ENCODE peak calls at places on chromosomes 12 and 14, in four cellular contexts. U is ACHN, L is EL, S is ELF-1. I is an unnamed sample.
A peak's percentile ranks its signal among the peaks of the same experiment; 100 is the strongest.

GRCh38 chr14:94888108-94888507 is 118.2 kb upstream of the GSC start:
- DNase-seq in S (no peak), U (no peak), L (no peak), I (peak; percentile 67)

GRCh38 chr12:103884316-103884715 is 43.3 kb upstream of the NT5DC3 start:
- DNase-seq in S (no peak), U (peak; percentile 58), L (peak; percentile 41), I (peak; percentile 40)

GRCh38 chr12:110367209-110367864 is 36.2 kb downstream of the ANAPC7 start:
- DNase-seq in S (no peak), L (no peak), U (no peak), I (peak; percentile 30)

GRCh38 chr14:105888151-105888550 is 361.8 kb downstream of the TMEM121 start:
- DNase-seq in S (no peak), L (no peak), U (no peak), I (no peak)

GRCh38 chr12:84757978-84758377 is 154.6 kb downstream of the SLC6A15 start:
- DNase-seq in L (peak; percentile 48), U (no peak), S (no peak), I (peak; percentile 15)

GRCh38 chr14:95540236-95540635 is 5.4 kb downstream of the GLRX5 start:
- DNase-seq in S (no peak), U (no peak), L (no peak), I (no peak)

GRCh38 chr14:55136868-55137785 is 8.1 kb downstream of the LGALS3 start:
- DNase-seq in L (peak; percentile 60), U (no peak), S (no peak), I (no peak)

GRCh38 chr14:99670361-99671229 is 13.5 kb upstream of the CYP46A1 start:
- DNase-seq in U (no peak), L (no peak), S (no peak), I (no peak)

GRCh38 chr12:99059824-99060526 is 414.9 kb downstream of the APAF1 start:
- DNase-seq in L (peak; percentile 3), S (no peak), U (no peak), I (peak; percentile 47)

GRCh38 chr12:124423683-124424515 is 129.0 kb downstream of the RFLNA start:
- DNase-seq in S (no peak), L (no peak), U (no peak), I (no peak)

GRCh38 chr12:58007875-58008274 is 66.5 kb downstream of the ATP23 start:
- DNase-seq in U (no peak), L (no peak), S (no peak), I (no peak)

GRCh38 chr12:131421506-131422184 is 289.2 kb upstream of the SFSWAP start:
- DNase-seq in S (no peak), L (no peak), U (no peak), I (no peak)

GRCh38 chr14:37622231-37622923 is 26.9 kb downstream of the TTC6 start:
- DNase-seq in L (peak; percentile 31), S (peak; percentile 65), U (no peak), I (peak; percentile 25)

GRCh38 chr14:71483154-71483553 is 449.1 kb upstream of the RGS6 start:
- DNase-seq in U (no peak), S (no peak), L (no peak), I (no peak)

GRCh38 chr12:90460681-90461080 is 494.3 kb downstream of the CCER1 start:
- DNase-seq in L (no peak), S (no peak), U (no peak), I (no peak)

GRCh38 chr12:47193066-47193465 is 113.3 kb upstream of the AMIGO2 start:
- DNase-seq in S (no peak), U (no peak), L (no peak), I (no peak)

GRCh38 chr12:684416-684815 is 21.2 kb upstream of the NINJ2 start:
- DNase-seq in L (no peak), U (no peak), S (no peak), I (no peak)

GRCh38 chr14:38310420-38310995 is 54.6 kb upstream of the CLEC14A start:
- DNase-seq in L (no peak), S (no peak), U (no peak), I (no peak)

GRCh38 chr14:104438166-104438887 is 141.2 kb upstream of the C14orf180 start:
- DNase-seq in S (no peak), U (no peak), L (no peak), I (no peak)

GRCh38 chr14:75371297-75371696 is 56.5 kb upstream of the JDP2 start:
- DNase-seq in L (no peak), S (no peak), U (no peak), I (no peak)

GRCh38 chr12:67426067-67426466 is 156.9 kb downstream of the CAND1 start:
- DNase-seq in U (no peak), S (no peak), L (peak; percentile 42), I (peak; percentile 84)

GRCh38 chr12:48021485-48022179 is 17.4 kb upstream of the COL2A1 start:
- DNase-seq in L (peak; percentile 44), S (peak; percentile 99), U (no peak), I (peak; percentile 53)

GRCh38 chr12:88638388-88638787 is 58.1 kb upstream of the KITLG start:
- DNase-seq in S (no peak), L (no peak), U (no peak), I (no peak)

GRCh38 chr12:132218915-132219314 is 74.7 kb downstream of the NOC4L start:
- DNase-seq in U (peak; percentile 44), S (peak; percentile 73), L (no peak), I (no peak)

GRCh38 chr12:104204690-104205480 is 10.7 kb upstream of the TXNRD1 start:
- DNase-seq in L (no peak), U (no peak), S (peak; percentile 29), I (no peak)

GRCh38 chr12:85883763-85884162 is 9.7 kb downstream of the NTS start:
- DNase-seq in S (no peak), L (no peak), U (no peak), I (no peak)

GRCh38 chr14:80188571-80188970 is 22.7 kb downstream of the DIO2 start:
- DNase-seq in S (no peak), U (no peak), L (no peak), I (no peak)

GRCh38 chr12:1591029-1591428 is 3.4 kb downstream of the FBXL14 start:
- DNase-seq in U (peak; percentile 52), L (no peak), S (no peak), I (peak; percentile 35)

GRCh38 chr12:113119980-113120669 is 15.4 kb downstream of the RASAL1 start:
- DNase-seq in S (no peak), U (no peak), L (no peak), I (no peak)

GRCh38 chr14:55102141-55102547 is 26.9 kb upstream of the LGALS3 start:
- DNase-seq in U (peak; percentile 58), L (peak; percentile 98), S (peak; percentile 64), I (peak; percentile 70)

GRCh38 chr12:45331552-45331951 is 115.7 kb downstream of the ANO6 start:
- DNase-seq in U (no peak), L (no peak), S (no peak), I (no peak)

I was measured in hepatocyte.